ENCODE peak calls at places on chromosome 20, in eight cellular contexts. D is memory B cell; X is NCI-H1105; N is CD4-positive, CD25-positive, alpha-beta regulatory T cell; C is GDM1; U is kidney tubule cell; Y is HT1080; L is GM12891. Z is an unnamed sample.

GRCh38 chr20:4601630-4602296 is 119.9 kb upstream of the PRND start:
- DNase-seq in Y (peak), C (no peak), X (peak), U (peak), N (no peak), D (no peak), L (no peak), Z (no peak)

GRCh38 chr20:15239542-15240206 is 902.3 kb upstream of the FLRT3 start:
- DNase-seq in C (no peak), U (no peak), Y (no peak), N (no peak), X (no peak), L (no peak), D (no peak), Z (no peak)

GRCh38 chr20:25195962-25196700 is 619 bp downstream of the ENTPD6 start:
- DNase-seq in L (no peak), N (peak), X (peak), C (no peak), Y (peak), U (peak), D (no peak), Z (no peak)

GRCh38 chr20:19861147-19861759 is 103.2 kb downstream of the RIN2 start:
- DNase-seq in X (no peak), U (no peak), Y (no peak), L (no peak), D (no peak), C (no peak), N (no peak), Z (no peak)

GRCh38 chr20:64000906-64001305 is 20.0 kb downstream of the PRPF6 start:
- DNase-seq in L (no peak), D (no peak), U (no peak), N (no peak), Y (no peak), C (no peak), X (no peak), Z (no peak)

GRCh38 chr20:38534756-38535155 is 46.2 kb upstream of the ADIG start:
- DNase-seq in C (no peak), L (no peak), N (no peak), X (no peak), U (no peak), Y (no peak), D (no peak), Z (no peak)

GRCh38 chr20:58131111-58131510 is 97.3 kb downstream of the ANKRD60 start:
- DNase-seq in Y (peak), U (no peak), D (no peak), X (no peak), C (no peak), L (no peak), N (no peak), Z (no peak)

GRCh38 chr20:36645998-36646397 is at the start of gene SLA2:
- DNase-seq in C (peak), U (no peak), N (peak), D (peak), L (peak), Y (no peak), X (no peak), Z (peak)

GRCh38 chr20:62899633-62900051 is 26.7 kb downstream of the DIDO1 start:
- DNase-seq in C (no peak), X (no peak), U (no peak), N (no peak), Y (no peak), L (no peak), D (no peak), Z (no peak)

GRCh38 chr20:32945710-32946221 is 58.5 kb downstream of the SUN5 start:
- DNase-seq in N (no peak), D (no peak), C (no peak), Y (peak), L (no peak), U (peak), X (no peak), Z (peak)

GRCh38 chr20:37137547-37137946 is 41.6 kb upstream of the RPN2 start:
- DNase-seq in L (no peak), U (no peak), D (no peak), N (no peak), C (no peak), X (no peak), Y (no peak), Z (no peak)

GRCh38 chr20:63782051-63782471 is 42.5 kb downstream of the SLC2A4RG start:
- DNase-seq in D (no peak), U (no peak), Y (peak), C (no peak), N (peak), X (no peak), L (no peak), Z (no peak)

GRCh38 chr20:41639630-41640029 is 21.5 kb upstream of the CHD6 start:
- DNase-seq in N (no peak), D (no peak), C (no peak), L (no peak), U (no peak), Y (no peak), X (no peak), Z (no peak)

GRCh38 chr20:3262566-3262965 is 23.6 kb upstream of the SLC4A11 start:
- DNase-seq in L (no peak), Y (no peak), X (no peak), D (no peak), U (no peak), N (no peak), C (no peak), Z (no peak)

GRCh38 chr20:13458860-13459451 is 179.8 kb downstream of the TASP1 start:
- DNase-seq in L (peak), C (no peak), U (peak), D (no peak), N (no peak), X (peak), Y (peak), Z (peak)

GRCh38 chr20:48823476-48823875 is 4.3 kb downstream of the PREX1 start:
- DNase-seq in X (no peak), D (no peak), N (no peak), C (no peak), U (no peak), Y (no peak), L (no peak), Z (no peak)

GRCh38 chr20:24698706-24699206 is 229.3 kb downstream of the SYNDIG1 start:
- DNase-seq in Y (no peak), L (no peak), N (no peak), C (no peak), X (no peak), U (no peak), D (no peak), Z (no peak)

GRCh38 chr20:8722277-8722928 is 346.5 kb upstream of the PLCB4 start:
- DNase-seq in L (no peak), Y (peak), X (peak), U (peak), D (peak), N (no peak), C (peak), Z (peak)

GRCh38 chr20:18837710-18838109 is 24.1 kb downstream of the SCP2D1 start:
- DNase-seq in N (no peak), Y (no peak), X (no peak), U (no peak), C (no peak), D (no peak), L (no peak), Z (no peak)

GRCh38 chr20:47351643-47352331 is 4.7 kb downstream of the ZMYND8 start:
- DNase-seq in Y (peak), L (no peak), U (no peak), C (no peak), N (no peak), D (no peak), X (peak), Z (no peak)

GRCh38 chr20:53539516-53539915 is 54.1 kb downstream of the ZNF217 start:
- DNase-seq in C (no peak), U (no peak), X (no peak), L (no peak), N (no peak), D (no peak), Y (no peak), Z (no peak)

GRCh38 chr20:32806356-32806755 is 13.4 kb upstream of the MAPRE1 start:
- DNase-seq in X (no peak), D (no peak), L (no peak), Y (no peak), U (no peak), C (no peak), N (no peak), Z (no peak)

GRCh38 chr20:15900443-15900842 is 672.8 kb downstream of the KIF16B start:
- DNase-seq in X (no peak), Y (no peak), D (no peak), N (no peak), U (peak), L (no peak), C (no peak), Z (no peak)

GRCh38 chr20:46252352-46253091 is 55.8 kb downstream of the CDH22 start:
- DNase-seq in L (no peak), D (no peak), Y (no peak), U (no peak), N (no peak), X (no peak), C (no peak), Z (no peak)

GRCh38 chr20:37357481-37358365 is 11.8 kb downstream of the SRC start:
- DNase-seq in Y (no peak), U (no peak), X (no peak), L (no peak), N (no peak), D (no peak), C (peak), Z (peak)

GRCh38 chr20:50837532-50838321 is 42.9 kb downstream of the BCAS4 start:
- DNase-seq in D (no peak), X (no peak), C (no peak), Y (no peak), N (no peak), L (peak), U (no peak), Z (no peak)

GRCh38 chr20:57558614-57559285 is 2.2 kb upstream of the PCK1 start:
- DNase-seq in L (no peak), D (no peak), X (no peak), U (peak), N (no peak), Y (no peak), C (no peak), Z (no peak)

GRCh38 chr20:25049261-25050060 is 8.5 kb downstream of the ACSS1 start:
- DNase-seq in L (no peak), N (no peak), Y (no peak), X (no peak), C (no peak), D (no peak), U (no peak), Z (no peak)

GRCh38 chr20:1335961-1336698 is 7.2 kb upstream of the SDCBP2 start:
- DNase-seq in D (no peak), X (no peak), L (no peak), C (no peak), U (peak), Y (no peak), N (no peak), Z (no peak)

GRCh38 chr20:6008254-6008653 is 45.6 kb downstream of the LRRN4 start:
- DNase-seq in L (no peak), Y (peak), D (no peak), U (peak), N (no peak), C (peak), X (no peak), Z (peak)

GRCh38 chr20:62618622-62619529 is 23.4 kb upstream of the SLCO4A1 start:
- DNase-seq in L (no peak), Y (no peak), U (peak), X (no peak), N (no peak), C (peak), D (no peak), Z (no peak)

GRCh38 chr20:57530327-57530981 is 5.5 kb upstream of the CTCFL start:
- DNase-seq in N (no peak), X (no peak), C (no peak), D (no peak), U (no peak), Y (no peak), L (no peak), Z (no peak)

GRCh38 chr20:46357030-46357514 is 48.8 kb upstream of the CDH22 start:
- DNase-seq in U (no peak), C (no peak), X (no peak), Y (no peak), L (no peak), D (no peak), N (no peak), Z (no peak)

GRCh38 chr20:35595456-35595855 is 20.2 kb upstream of the SPAG4 start:
- DNase-seq in U (no peak), D (no peak), C (no peak), N (no peak), L (no peak), X (no peak), Y (no peak), Z (no peak)

GRCh38 chr20:38875170-38875993 is 50.8 kb upstream of the FAM83D start:
- DNase-seq in N (peak), C (peak), U (no peak), D (peak), L (peak), X (no peak), Y (no peak), Z (no peak)

GRCh38 chr20:31811796-31812728 is 7.1 kb upstream of the MYLK2 start:
- DNase-seq in C (no peak), N (no peak), X (no peak), L (no peak), D (no peak), U (peak), Y (peak), Z (no peak)

GRCh38 chr20:31560094-31560899 is 44.8 kb upstream of the ID1 start:
- DNase-seq in C (peak), N (peak), L (peak), D (peak), X (peak), U (peak), Y (peak), Z (peak)

Z was measured in AML-193.